ENCODE peak calls at places on chromosomes 11 and 22, in five cellular contexts. W is GM12865, Y is heart right ventricle, G is stomach, J is mucosa of descending colon. P is an unnamed sample.

GRCh38 chr22:50017701-50018224 is 5.2 kb upstream of the IL17REL start:
- DNase-seq in W (no peak), Y (no peak), G (no peak), J (no peak), P (no peak)

GRCh38 chr11:61026121-61027031 is 54.9 kb downstream of the CD6 start:
- DNase-seq in W (no peak), Y (no peak), G (no peak), J (peak; percentile 26), P (no peak)

GRCh38 chr11:86484795-86485166 is 110.1 kb downstream of the CCDC81 start:
- DNase-seq in W (no peak), Y (no peak), G (no peak), J (no peak), P (no peak)

GRCh38 chr11:117946842-117947526 is 17.8 kb upstream of the TMPRSS13 start:
- DNase-seq in W (peak; percentile 85), Y (peak; percentile 91), G (peak; percentile 90), J (peak; percentile 92), P (no peak)

GRCh38 chr11:82733444-82734119 is at the start of gene FAM181B:
- DNase-seq in W (no peak), Y (peak; percentile 55), G (peak; percentile 38), J (peak; percentile 42), P (no peak)

GRCh38 chr11:105168457-105168856 is 28.9 kb upstream of the CARD18 start:
- DNase-seq in W (no peak), Y (no peak), G (no peak), J (no peak), P (no peak)

GRCh38 chr11:65559951-65560537 is 1.9 kb upstream of the LTBP3 start:
- DNase-seq in W (no peak), Y (no peak), G (no peak), J (no peak), P (no peak)

GRCh38 chr11:129611661-129612566 is 203.7 kb upstream of the TMEM45B start:
- DNase-seq in W (peak; percentile 18), Y (no peak), G (no peak), J (no peak), P (no peak)

GRCh38 chr11:107397357-107397756 is 60.3 kb downstream of the CWF19L2 start:
- DNase-seq in W (no peak), Y (no peak), G (no peak), J (no peak), P (no peak)

GRCh38 chr11:43504316-43504950 is 145.7 kb downstream of the TTC17 start:
- DNase-seq in W (peak; percentile 29), Y (no peak), G (no peak), J (peak; percentile 12), P (no peak)

GRCh38 chr11:46675288-46675851 is 25.0 kb downstream of the ARHGAP1 start:
- DNase-seq in W (no peak), Y (peak; percentile 53), G (peak; percentile 79), J (peak; percentile 71), P (no peak)

GRCh38 chr11:65366340-65366773 is 11.8 kb downstream of the TIGD3 start:
- DNase-seq in W (peak; percentile 77), Y (no peak), G (no peak), J (peak; percentile 51), P (no peak)

GRCh38 chr11:100863080-100863581 is 176.0 kb downstream of the ARHGAP42 start:
- DNase-seq in W (peak; percentile 63), Y (no peak), G (peak; percentile 52), J (peak; percentile 6), P (no peak)

GRCh38 chr11:92820860-92821259 is 148.6 kb upstream of the MTNR1B start:
- DNase-seq in W (no peak), Y (no peak), G (no peak), J (no peak), P (no peak)

GRCh38 chr11:94376841-94377240 is 24.4 kb downstream of the GPR83 start:
- DNase-seq in W (no peak), Y (no peak), G (no peak), J (no peak), P (no peak)

GRCh38 chr11:45163956-45164575 is 17.6 kb downstream of the PRDM11 start:
- DNase-seq in W (no peak), Y (no peak), G (no peak), J (no peak), P (no peak)

GRCh38 chr11:30992513-30992849 is 377.1 kb downstream of the DCDC1 start:
- DNase-seq in W (peak; percentile 7), Y (no peak), G (no peak), J (no peak), P (no peak)

GRCh38 chr11:26072612-26073011 is 259.3 kb upstream of the ANO3 start:
- DNase-seq in W (no peak), Y (no peak), G (no peak), J (no peak), P (no peak)

GRCh38 chr11:75275581-75275980 is 35.0 kb downstream of the TPBGL start:
- DNase-seq in W (peak; percentile 68), Y (no peak), G (peak; percentile 57), J (peak; percentile 62), P (peak; percentile 24)

GRCh38 chr22:42077486-42078125 is 1.9 kb upstream of the SMDT1 start:
- DNase-seq in W (no peak), Y (no peak), G (no peak), J (no peak), P (no peak)

GRCh38 chr22:38305481-38306448 is 11.5 kb downstream of the CSNK1E start:
- DNase-seq in W (peak; percentile 95), Y (no peak), G (no peak), J (peak; percentile 41), P (no peak)

GRCh38 chr11:69487391-69487790 is 5.9 kb downstream of the LINC01488 start:
- DNase-seq in W (no peak), Y (no peak), G (no peak), J (no peak), P (no peak)

GRCh38 chr11:134521001-134521400 is 109.0 kb upstream of the B3GAT1 start:
- DNase-seq in W (no peak), Y (no peak), G (no peak), J (no peak), P (no peak)

GRCh38 chr11:61654397-61654829 is 25.8 kb upstream of the DAGLA start:
- DNase-seq in W (no peak), Y (peak; percentile 55), G (no peak), J (peak; percentile 75), P (no peak)

GRCh38 chr11:62689421-62690183 is at the start of gene LRRN4CL:
- DNase-seq in W (no peak), Y (peak; percentile 65), G (peak; percentile 36), J (peak; percentile 57), P (no peak)

GRCh38 chr11:96200243-96200642 is 142.8 kb downstream of the MAML2 start:
- DNase-seq in W (no peak), Y (no peak), G (no peak), J (no peak), P (no peak)

GRCh38 chr22:50271011-50271394 is 823 bp upstream of the MAPK11 start:
- DNase-seq in W (no peak), Y (no peak), G (no peak), J (no peak), P (no peak)

GRCh38 chr11:112465433-112466024 is 204.9 kb upstream of the PLET1 start:
- DNase-seq in W (no peak), Y (no peak), G (no peak), J (no peak), P (no peak)

GRCh38 chr11:69115586-69116560 is 39.9 kb upstream of the SMIM38 start:
- DNase-seq in W (no peak), Y (peak; percentile 73), G (peak; percentile 95), J (peak; percentile 51), P (no peak)

GRCh38 chr11:70758206-70758605 is 359.9 kb downstream of the CTTN start:
- DNase-seq in W (no peak), Y (no peak), G (no peak), J (no peak), P (no peak)

GRCh38 chr11:70761094-70761905 is 363.0 kb downstream of the CTTN start:
- DNase-seq in W (no peak), Y (no peak), G (no peak), J (no peak), P (no peak)

GRCh38 chr11:70760416-70761020 is 362.2 kb downstream of the CTTN start:
- DNase-seq in W (no peak), Y (no peak), G (no peak), J (no peak), P (no peak)

GRCh38 chr11:70761906-70762196 is 363.5 kb downstream of the CTTN start:
- DNase-seq in W (no peak), Y (no peak), G (no peak), J (no peak), P (no peak)

DNA sequence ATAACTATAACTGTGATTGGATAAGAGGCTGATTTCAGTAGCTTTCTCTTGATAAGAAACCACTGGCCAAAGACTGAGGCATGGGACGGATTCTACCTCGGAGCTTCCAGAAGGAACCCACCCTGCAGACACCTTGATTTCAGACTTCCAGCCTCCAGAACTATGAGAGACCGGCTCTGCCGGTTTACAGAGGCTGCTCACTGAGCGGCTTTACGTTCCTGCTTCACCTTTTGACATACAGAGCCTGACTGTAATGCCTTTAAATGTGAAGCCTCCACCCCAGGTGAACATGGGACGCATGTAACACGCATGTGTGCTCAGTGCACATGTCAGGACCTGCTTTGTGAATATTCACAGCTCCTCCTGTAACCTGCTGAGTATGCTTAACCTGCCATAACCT is 361.5 kb downstream of the CTTN start:
- DNase-seq in W (no peak), Y (no peak), G (no peak), J (no peak), P (no peak)
- TF ChIP-seq CTCF in W (no peak), Y (no peak), G (no peak), J (no peak), P (no peak)

DNA sequence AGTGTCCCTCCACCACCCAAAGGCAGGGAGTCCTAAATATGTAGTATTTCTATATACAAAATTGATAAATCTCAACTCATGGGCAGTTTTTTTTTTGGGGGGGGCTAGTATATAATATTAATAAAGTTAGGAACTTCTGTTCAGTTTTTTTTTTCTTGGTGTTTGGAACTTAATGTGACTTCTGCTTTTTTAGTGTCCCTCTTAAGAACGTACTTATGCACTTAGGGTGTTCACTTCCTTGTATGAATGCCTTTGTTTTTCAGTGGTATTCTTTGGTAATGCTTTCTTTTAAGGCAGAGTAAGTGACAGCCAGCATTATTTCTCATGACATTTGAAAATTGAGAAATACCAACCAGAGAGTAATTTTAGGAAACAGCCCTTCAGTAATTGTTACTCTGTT is 2.3 kb downstream of the GRK3 start:
- DNase-seq in W (peak; percentile 42), Y (no peak), G (no peak), J (no peak), P (no peak)
- H3K4me3 ChIP-seq in W (peak overlapping the region; percentile 68), Y (no peak overlapping the region), G (no peak overlapping the region), J (no peak overlapping the region), P (no peak overlapping the region)

DNA sequence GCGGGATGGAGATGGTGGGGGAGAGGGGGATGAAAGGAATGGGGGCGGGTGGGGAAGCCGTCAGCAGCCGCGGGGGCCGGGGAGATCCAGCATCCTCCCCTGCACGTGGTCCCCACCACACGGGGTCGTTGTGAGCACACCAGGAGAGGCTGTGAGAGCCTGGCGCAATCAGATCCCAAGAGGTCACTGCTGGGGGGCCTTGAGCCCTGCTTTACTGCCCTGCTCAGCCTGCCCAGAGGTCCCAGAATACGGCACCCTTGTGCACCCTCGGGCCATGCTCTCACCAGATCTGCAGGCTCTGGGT is 7.4 kb downstream of the CABP7 start:
- DNase-seq in W (peak; percentile 20), Y (peak; percentile 47), G (peak; percentile 47), J (peak; percentile 46), P (no peak)
- TF ChIP-seq CTCF in W (peak; percentile 50), Y (peak; percentile 14), G (peak; percentile 41), J (no peak), P (no peak)

DNA sequence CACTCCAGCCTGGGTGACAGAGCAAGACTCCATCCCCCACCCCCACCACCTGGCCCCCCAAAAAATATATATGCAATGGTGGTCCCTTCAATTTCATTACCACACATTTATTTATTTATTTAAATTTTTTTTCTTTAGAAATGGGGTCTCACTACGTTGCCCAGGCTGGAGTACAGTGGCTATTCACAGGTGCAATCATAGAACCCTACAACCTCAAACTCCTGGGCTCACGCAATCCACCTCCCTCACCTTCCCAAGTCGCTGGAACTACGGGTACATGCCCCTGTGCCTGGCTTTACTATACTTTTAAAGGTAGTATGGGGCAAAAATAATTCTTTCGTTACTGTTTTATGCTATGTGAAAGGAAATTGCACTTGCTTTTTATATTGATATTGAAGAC is 50.9 kb upstream of the EP300 start:
- DNase-seq in W (no peak), Y (no peak), G (no peak), J (no peak), P (no peak)
- H3K4me3 ChIP-seq in W (no peak overlapping the region), Y (no peak overlapping the region), G (no peak overlapping the region), J (no peak overlapping the region), P (no peak overlapping the region)

P was measured in esophagus squamous epithelium.